ENCODE peak calls at places on chromosomes 13 and 19, in nine cellular contexts. M is IMR-90; N is hepatocyte; T is CD8-positive, alpha-beta T cell; C is tibial artery; S is lower leg skin; L is AG09309; B is Calu3; U is left lung. P is an unnamed sample.

GRCh38 chr19:15538774-15539173 is 30.4 kb downstream of the CYP4F22 start:
- DNase-seq in N (no peak), M (peak), T (no peak), L (no peak), C (no peak), S (no peak), U (no peak), B (peak), P (no peak)

GRCh38 chr13:25190256-25190655 is 18.2 kb upstream of the AMER2 start:
- DNase-seq in L (no peak), C (no peak), U (no peak), B (no peak), N (no peak), M (no peak), T (no peak), S (peak), P (no peak)

GRCh38 chr19:9819590-9819898 is 665 bp upstream of the FBXL12 start:
- DNase-seq in U (no peak), S (no peak), N (no peak), C (no peak), B (no peak), M (no peak), T (no peak), L (no peak), P (no peak)

GRCh38 chr19:48836089-48837017 is at the start of gene HSD17B14:
- DNase-seq in U (peak), C (peak), S (peak), N (peak), M (no peak), B (no peak), L (no peak), T (no peak), P (no peak)

GRCh38 chr19:46984077-46985010 is 35.3 kb upstream of the NPAS1 start:
- DNase-seq in B (no peak), U (no peak), T (no peak), N (peak), M (peak), C (no peak), L (peak), S (no peak), P (no peak)

GRCh38 chr13:41179593-41180250 is 14.6 kb downstream of the KBTBD7 start:
- DNase-seq in S (no peak), M (peak), C (no peak), U (no peak), L (no peak), B (no peak), N (no peak), T (no peak), P (no peak)

GRCh38 chr19:34319785-34320184 is 45.2 kb upstream of the GPI start:
- DNase-seq in T (no peak), L (no peak), S (no peak), N (no peak), U (no peak), C (peak), B (no peak), M (peak), P (no peak)

GRCh38 chr13:107130516-107130915 is 562.6 kb upstream of the ARGLU1 start:
- DNase-seq in U (no peak), C (no peak), T (no peak), N (no peak), L (no peak), M (no peak), B (no peak), S (no peak), P (no peak)

GRCh38 chr19:11373166-11373884 is 1.1 kb upstream of the SWSAP1 start:
- DNase-seq in B (no peak), L (no peak), S (no peak), U (no peak), T (no peak), N (peak), M (no peak), C (no peak), P (no peak)

GRCh38 chr13:53151692-53152421 is 123.2 kb downstream of the OLFM4 start:
- DNase-seq in S (no peak), M (peak), C (peak), U (no peak), B (peak), T (peak), L (no peak), N (peak), P (no peak)

GRCh38 chr13:31409678-31410356 is 210.0 kb downstream of the B3GLCT start:
- DNase-seq in U (no peak), M (no peak), C (no peak), B (no peak), T (no peak), S (no peak), N (peak), L (no peak), P (no peak)

GRCh38 chr19:461664-462551 is 1.1 kb upstream of the SHC2 start:
- DNase-seq in M (no peak), N (peak), S (peak), U (peak), B (peak), L (no peak), T (no peak), C (no peak), P (no peak)

GRCh38 chr13:66216723-66217122 is 1013.4 kb downstream of the PCDH9 start:
- DNase-seq in C (no peak), B (no peak), T (no peak), L (no peak), U (no peak), S (no peak), N (no peak), M (no peak), P (no peak)

GRCh38 chr13:29386246-29386645 is 209.2 kb downstream of the SLC7A1 start:
- DNase-seq in C (no peak), T (no peak), M (no peak), B (no peak), N (no peak), L (no peak), S (no peak), U (no peak), P (no peak)

GRCh38 chr13:29817604-29818378 is 32.6 kb downstream of the UBL3 start:
- DNase-seq in C (no peak), U (no peak), M (peak), L (no peak), B (no peak), S (no peak), T (no peak), N (no peak), P (no peak)

GRCh38 chr13:70623260-70623659 is 515.0 kb upstream of the KLHL1 start:
- DNase-seq in M (peak), B (no peak), T (no peak), S (no peak), C (no peak), N (peak), U (no peak), L (no peak), P (no peak)

GRCh38 chr13:97325738-97326137 is 103.6 kb downstream of the MBNL2 start:
- DNase-seq in M (no peak), B (no peak), N (no peak), C (no peak), S (no peak), U (no peak), L (no peak), T (no peak), P (no peak)

GRCh38 chr19:17419154-17419490 is 725 bp upstream of the MVB12A start:
- DNase-seq in T (no peak), S (no peak), U (no peak), C (no peak), N (no peak), B (no peak), L (no peak), M (no peak), P (no peak)

GRCh38 chr13:95002126-95002525 is 289.8 kb upstream of the SOX21 start:
- DNase-seq in M (no peak), C (no peak), U (no peak), T (no peak), B (no peak), L (no peak), S (no peak), N (no peak), P (no peak)

GRCh38 chr13:100694722-100695644 is 20.4 kb upstream of the TMTC4 start:
- DNase-seq in S (peak), T (no peak), L (no peak), B (peak), U (peak), M (peak), N (peak), C (no peak), P (no peak)
- TF ChIP-seq CTCF in S (no peak), T (no peak), L (peak), B (no peak), U (peak), M (peak), N (peak), C (no peak), P (peak)

GRCh38 chr19:5515737-5516136 is 52.0 kb downstream of the TINCR start:
- DNase-seq in S (no peak), T (no peak), B (no peak), C (no peak), M (no peak), N (no peak), U (no peak), L (no peak), P (no peak)
- TF ChIP-seq CTCF in S (no peak), T (no peak), B (no peak), C (no peak), M (no peak), N (no peak), U (no peak), L (peak), P (no peak)

DNA sequence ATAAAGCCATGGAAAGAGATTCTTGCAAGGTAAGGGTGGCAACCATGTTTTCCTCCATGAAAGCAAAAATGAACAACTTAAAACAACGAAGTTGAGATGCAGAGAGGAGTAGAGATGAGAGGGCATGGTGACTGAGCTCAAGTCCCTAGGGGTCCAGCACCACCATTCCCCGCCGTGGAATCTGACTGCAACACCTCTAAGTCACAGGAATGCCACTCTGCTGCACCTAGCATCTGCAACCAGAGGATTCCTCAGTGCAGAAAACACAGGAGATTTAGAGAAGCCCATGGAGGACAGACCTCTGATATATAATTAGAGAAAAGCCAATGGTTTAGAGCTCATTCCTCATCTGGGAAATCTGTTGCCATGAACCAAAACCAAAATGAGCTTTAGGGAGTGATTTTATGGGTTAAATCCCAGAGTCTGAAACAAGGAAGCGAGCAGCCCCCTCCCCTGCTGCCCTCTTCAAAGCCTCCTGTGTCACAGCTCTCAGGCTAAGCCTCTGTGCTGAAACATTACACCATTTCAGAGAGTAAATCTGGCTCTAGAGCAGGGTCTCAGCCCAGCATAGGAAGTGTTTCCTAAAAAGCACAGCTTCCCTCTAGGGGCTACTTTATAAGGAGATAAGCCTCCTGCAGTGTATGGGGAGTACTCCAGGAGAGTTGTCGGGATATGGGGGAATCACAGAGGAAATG is 1043.6 kb downstream of the UQCRFS1 start:
- DNase-seq in S (no peak), N (no peak), U (no peak), C (no peak), T (no peak), L (no peak), M (no peak), B (no peak), P (no peak)
- TF ChIP-seq CTCF in S (no peak), N (no peak), U (no peak), C (no peak), T (no peak), L (no peak), M (no peak), B (no peak), P (no peak)

DNA sequence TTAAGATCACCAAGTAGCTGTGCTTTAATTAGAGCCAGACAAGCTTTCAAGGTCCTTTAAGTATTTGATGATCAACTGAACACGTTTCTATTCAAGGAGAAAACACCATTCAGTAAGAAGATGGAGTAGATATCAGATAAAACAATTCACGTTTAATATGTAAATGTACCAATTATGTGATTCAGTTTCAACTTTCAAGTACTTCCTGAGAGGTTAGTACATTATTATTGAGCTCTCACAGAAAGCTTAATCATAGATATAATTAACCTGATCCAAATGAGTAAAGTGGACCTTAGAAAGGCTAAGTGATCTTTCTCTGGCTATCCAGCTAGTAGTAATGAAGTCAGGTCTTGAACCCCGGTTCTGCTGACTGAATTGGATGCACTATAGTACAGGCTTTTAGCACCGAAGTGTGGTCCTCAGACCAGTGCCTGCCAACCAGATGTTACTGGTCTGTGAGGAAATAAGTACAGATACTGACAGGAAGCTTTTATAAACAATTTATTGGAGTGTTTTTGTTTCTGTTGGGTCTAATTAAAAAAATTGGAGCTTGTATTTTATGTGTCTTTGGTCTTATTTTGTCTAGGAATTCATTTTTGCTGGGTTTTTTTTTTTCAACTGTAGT is 10.2 kb downstream of the CLN5 start:
- DNase-seq in L (no peak), B (no peak), U (no peak), N (no peak), T (no peak), M (no peak), C (no peak), S (no peak), P (no peak)
- TF ChIP-seq CTCF in L (no peak), B (no peak), U (no peak), N (no peak), T (no peak), M (no peak), C (no peak), S (no peak), P (no peak)

GRCh38 chr19:2629491-2630351 is 72.8 kb downstream of the GNG7 start:
- DNase-seq in C (no peak), M (no peak), B (no peak), L (no peak), N (no peak), T (no peak), U (no peak), S (no peak), P (no peak)
- TF ChIP-seq CTCF in C (no peak), M (no peak), B (no peak), L (no peak), N (no peak), T (no peak), U (no peak), S (no peak), P (no peak)

GRCh38 chr19:35851213-35852028 is 883 bp downstream of the NPHS1 start:
- DNase-seq in N (peak), S (no peak), L (no peak), U (peak), T (no peak), M (no peak), C (no peak), B (no peak), P (no peak)
- TF ChIP-seq CTCF in N (peak), S (no peak), L (no peak), U (no peak), T (no peak), M (no peak), C (no peak), B (no peak), P (peak)

GRCh38 chr13:78736142-78736541 is 77.2 kb upstream of the OBI1 start:
- DNase-seq in C (no peak), N (no peak), U (no peak), L (no peak), M (no peak), T (no peak), S (no peak), B (no peak), P (no peak)
- TF ChIP-seq CTCF in C (no peak), N (no peak), U (no peak), L (no peak), M (no peak), T (no peak), S (no peak), B (no peak), P (no peak)